ENCODE peak calls at places on chromosomes 11 and 22, in seven cellular contexts. I, A, G, Q, D, N and F are unnamed samples.

GRCh38 chr22:42294034-42294985 is 23.9 kb upstream of the TCF20 start:
- DNase-seq in I (peak), Q (peak), G (peak), A (peak), D (no peak), N (peak), F (peak)

GRCh38 chr11:126857860-126858808 is 142.4 kb downstream of the KIRREL3 start:
- DNase-seq in D (no peak), Q (no peak), I (peak), A (no peak), N (no peak), G (no peak), F (no peak)

GRCh38 chr11:120229451-120230424 is 10.2 kb upstream of the POU2F3 start:
- DNase-seq in Q (no peak), I (peak), N (peak), A (peak), G (peak), D (no peak), F (no peak)

GRCh38 chr11:66818231-66818955 is 24.8 kb upstream of the RCE1 start:
- DNase-seq in I (peak), G (no peak), D (no peak), Q (no peak), A (peak), N (no peak), F (no peak)

GRCh38 chr11:3169952-3170755 is 5.0 kb upstream of the OSBPL5 start:
- DNase-seq in A (no peak), G (no peak), N (no peak), Q (no peak), I (peak), D (no peak), F (no peak)

GRCh38 chr11:36296925-36297604 is 977 bp downstream of the PRR5L start:
- DNase-seq in D (no peak), Q (no peak), A (peak), G (no peak), N (peak), I (peak), F (no peak)

GRCh38 chr11:96113100-96113710 is 189.3 kb upstream of the MTMR2 start:
- DNase-seq in G (no peak), I (peak), N (peak), A (no peak), D (no peak), Q (no peak), F (no peak)

GRCh38 chr11:60859616-60860250 is 4.0 kb upstream of the PTGDR2 start:
- DNase-seq in Q (no peak), D (no peak), N (no peak), A (no peak), I (no peak), G (no peak), F (no peak)

GRCh38 chr11:117992620-117993019 is 6.4 kb downstream of the IL10RA start:
- DNase-seq in D (no peak), N (no peak), I (no peak), A (no peak), G (no peak), Q (no peak), F (no peak)

GRCh38 chr22:37823134-37823985 is at the start of gene GALR3:
- DNase-seq in G (no peak), Q (no peak), D (no peak), A (no peak), N (no peak), I (no peak), F (no peak)

GRCh38 chr11:105790841-105791240 is 181.0 kb downstream of the GRIA4 start:
- DNase-seq in A (no peak), Q (no peak), N (no peak), D (no peak), I (no peak), G (no peak), F (no peak)

GRCh38 chr11:14336507-14337503 is 22.2 kb downstream of the RRAS2 start:
- DNase-seq in Q (no peak), A (peak), G (peak), N (peak), D (no peak), I (peak), F (no peak)

GRCh38 chr11:111733009-111733408 is 33.2 kb downstream of the PPP2R1B start:
- DNase-seq in G (no peak), N (peak), D (no peak), Q (no peak), A (no peak), I (peak), F (no peak)

GRCh38 chr11:132772712-132773545 is 759.4 kb downstream of the OPCML start:
- DNase-seq in D (no peak), I (no peak), G (peak), A (no peak), Q (no peak), N (no peak), F (peak)

GRCh38 chr11:81449588-81450155 is 1284.0 kb downstream of the FAM181B start:
- DNase-seq in A (no peak), D (no peak), G (peak), N (no peak), Q (no peak), I (no peak), F (no peak)

GRCh38 chr11:18623707-18624106 is 10.4 kb downstream of the SPTY2D1 start:
- DNase-seq in A (no peak), G (no peak), I (no peak), D (no peak), Q (no peak), N (no peak), F (no peak)

GRCh38 chr11:69301491-69302401 is 7.8 kb downstream of the MYEOV start:
- DNase-seq in A (peak), I (peak), Q (no peak), N (peak), D (no peak), G (peak), F (no peak)

GRCh38 chr11:109940816-109941215 is 152.4 kb upstream of the ZC3H12C start:
- DNase-seq in G (peak), I (peak), D (no peak), Q (no peak), A (peak), N (peak), F (no peak)

GRCh38 chr11:88552377-88553029 is 215.0 kb upstream of the CTSC start:
- DNase-seq in N (peak), I (peak), D (peak), G (peak), Q (peak), A (peak), F (peak)

GRCh38 chr11:46248270-46249102 is 29.0 kb upstream of the CREB3L1 start:
- DNase-seq in Q (peak), G (peak), A (peak), D (no peak), N (peak), I (peak), F (no peak)

GRCh38 chr11:20277014-20277413 is 86.5 kb upstream of the HTATIP2 start:
- DNase-seq in A (no peak), I (no peak), G (no peak), Q (no peak), D (no peak), N (no peak), F (no peak)

GRCh38 chr11:20278727-20279126 is 84.8 kb upstream of the HTATIP2 start:
- DNase-seq in D (no peak), Q (no peak), I (no peak), A (no peak), G (no peak), N (no peak), F (no peak)

GRCh38 chr11:20275987-20276660 is 87.4 kb upstream of the HTATIP2 start:
- DNase-seq in D (no peak), G (no peak), A (no peak), I (no peak), N (no peak), Q (no peak), F (no peak)

GRCh38 chr11:20276661-20277000 is 86.9 kb upstream of the HTATIP2 start:
- DNase-seq in D (no peak), A (no peak), G (peak), I (no peak), N (no peak), Q (no peak), F (peak)

DNA sequence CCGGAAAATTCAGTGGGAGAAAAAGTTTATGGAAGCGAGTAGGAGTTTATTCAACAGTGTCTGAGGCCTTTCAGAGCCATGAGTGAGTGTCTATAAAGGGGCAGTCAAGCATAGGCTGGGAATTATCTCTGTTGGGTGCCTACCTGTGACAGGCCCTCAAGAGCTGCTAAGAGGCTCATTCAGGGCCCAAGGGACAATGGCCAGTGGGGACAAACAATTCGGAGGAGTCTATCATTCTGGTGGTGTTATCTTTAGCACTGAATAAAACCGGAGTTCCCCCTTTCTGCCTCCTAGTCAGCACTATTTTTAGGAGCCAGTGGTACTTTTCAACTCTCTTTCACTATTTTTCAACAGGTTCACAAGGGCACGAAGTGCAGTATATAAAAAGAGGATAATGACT is 89.5 kb upstream of the HTATIP2 start:
- DNase-seq in N (no peak), A (no peak), G (peak), Q (no peak), I (no peak), D (no peak), F (peak)
- H2BK120ac ChIP-seq in N (no peak), A (no peak), G (no peak), Q (no peak), I (no peak), D (no peak), F (no peak)

GRCh38 chr22:33743756-33744155 is 176.5 kb downstream of the LARGE1 start:
- DNase-seq in I (peak), N (no peak), G (no peak), D (no peak), A (no peak), Q (no peak), F (no peak)
- H3K23ac ChIP-seq in I (no peak), N (no peak), G (no peak), D (no peak), A (no peak), Q (no peak), F (no peak)

GRCh38 chr11:73216466-73216865 is 1.6 kb upstream of the P2RY2 start:
- DNase-seq in I (no peak), Q (no peak), N (no peak), G (no peak), D (no peak), A (no peak), F (no peak)
- H2BK120ac ChIP-seq in I (no peak), Q (no peak), N (no peak), G (no peak), D (no peak), A (no peak), F (no peak)

DNA sequence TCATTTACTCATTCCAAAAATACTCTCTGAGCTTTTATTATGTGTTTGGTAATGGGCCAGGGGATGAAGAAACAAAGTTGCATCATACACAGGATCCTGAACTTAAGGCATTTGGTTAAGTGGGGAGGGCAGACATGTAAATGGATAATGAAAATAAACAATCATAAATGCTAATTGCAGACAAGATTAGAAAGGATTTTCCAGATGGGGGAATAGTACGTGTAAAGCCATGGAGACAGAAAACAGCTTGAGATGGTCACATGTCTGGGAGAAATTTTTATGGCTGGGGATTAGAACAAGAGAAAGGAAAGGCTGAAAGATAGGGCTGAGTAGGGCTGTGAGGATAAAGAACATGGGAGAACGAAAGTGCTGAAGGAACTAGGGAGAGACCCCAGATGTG is 534.3 kb upstream of the LARGE1 start:
- DNase-seq in D (no peak), N (no peak), A (no peak), G (no peak), I (no peak), Q (no peak), F (no peak)
- H3K23ac ChIP-seq in D (no peak), N (no peak), A (no peak), G (no peak), I (no peak), Q (no peak), F (no peak)

GRCh38 chr22:24859587-24859986 is 53.6 kb downstream of the SGSM1 start:
- DNase-seq in N (no peak), I (no peak), D (no peak), Q (no peak), A (no peak), G (no peak), F (no peak)

GRCh38 chr22:24855794-24856193 is 49.8 kb downstream of the SGSM1 start:
- DNase-seq in I (no peak), D (no peak), A (no peak), Q (no peak), N (no peak), G (no peak), F (no peak)

DNA sequence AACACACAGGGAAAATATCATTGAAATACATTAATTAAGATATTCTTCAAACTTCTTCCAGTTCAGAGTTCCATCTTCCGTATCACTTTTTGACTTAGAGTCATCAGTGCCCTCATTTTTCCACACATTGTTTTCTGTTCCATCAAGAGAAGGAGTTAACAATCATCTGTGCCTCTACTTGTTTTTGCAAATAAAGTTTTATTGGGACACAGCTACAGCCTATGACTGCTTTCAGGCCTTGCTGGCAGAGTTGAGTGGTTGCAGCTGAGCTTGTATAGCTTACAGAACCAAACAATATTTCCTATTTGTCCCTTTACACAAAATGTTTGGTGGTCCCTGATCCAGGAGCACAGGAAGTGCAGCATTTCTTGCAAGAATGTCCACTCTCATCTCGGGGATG is 51.6 kb downstream of the SGSM1 start:
- DNase-seq in I (no peak), N (no peak), Q (no peak), G (no peak), A (no peak), D (no peak), F (no peak)
- H2BK120ac ChIP-seq in I (no peak), N (no peak), Q (no peak), G (no peak), A (no peak), D (no peak), F (no peak)

DNA sequence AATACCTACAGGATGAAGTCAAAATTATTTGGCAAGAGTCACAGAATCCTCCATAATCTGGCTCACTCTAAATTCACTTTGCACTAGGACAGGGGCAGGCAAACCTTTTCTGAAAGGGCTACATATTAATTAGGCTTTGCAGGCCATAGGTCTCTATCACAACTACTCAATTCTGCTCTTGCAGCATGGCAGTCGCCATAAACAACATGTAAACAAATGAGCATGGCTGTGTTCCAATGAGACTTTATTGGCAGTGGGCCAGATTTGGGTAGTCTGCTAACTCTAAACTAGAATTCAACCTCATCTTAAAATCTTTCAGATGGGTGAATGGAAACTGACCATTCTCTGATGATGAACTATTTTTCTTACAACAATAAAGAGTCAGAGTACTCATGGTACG is 5.8 kb downstream of the THRSP start:
- DNase-seq in N (peak), A (no peak), G (no peak), Q (no peak), D (no peak), I (no peak), F (no peak)
- H3K23ac ChIP-seq in N (no peak), A (no peak), G (no peak), Q (no peak), D (no peak), I (no peak), F (no peak)

DNA sequence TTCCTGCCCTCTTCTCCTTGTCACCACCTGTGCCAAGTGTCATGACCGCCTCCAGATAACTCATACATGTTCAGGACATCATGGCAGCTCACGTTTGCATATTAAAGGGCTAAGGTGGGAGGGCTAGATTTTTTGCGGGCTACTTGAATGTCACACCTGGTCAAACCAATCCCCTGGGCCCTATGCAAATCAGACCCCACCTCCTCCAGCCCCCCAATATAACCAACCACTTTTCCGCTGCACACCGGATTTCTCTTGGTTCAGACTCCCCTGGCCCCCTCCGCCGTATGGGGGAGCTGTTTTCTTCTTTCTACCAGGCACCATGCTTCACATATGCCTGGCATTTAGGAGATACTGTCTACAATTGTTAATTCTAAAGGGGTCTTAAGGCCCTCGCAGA is 12.6 kb downstream of the UPB1 start:
- DNase-seq in N (no peak), D (peak), G (no peak), A (no peak), Q (peak), I (no peak), F (no peak)
- H2BK120ac ChIP-seq in N (no peak), D (no peak), G (no peak), A (no peak), Q (no peak), I (no peak), F (no peak)

GRCh38 chr22:48853627-48854240 is 973.9 kb downstream of the BRD1 start:
- DNase-seq in Q (no peak), A (no peak), D (no peak), N (no peak), I (no peak), G (no peak), F (no peak)

GRCh38 chr22:48849513-48849912 is 978.2 kb downstream of the BRD1 start:
- DNase-seq in G (no peak), Q (no peak), I (no peak), A (no peak), D (no peak), N (no peak), F (no peak)

GRCh38 chr22:48849963-48850657 is 977.6 kb downstream of the BRD1 start:
- DNase-seq in A (no peak), N (no peak), G (no peak), Q (no peak), D (no peak), I (no peak), F (no peak)

GRCh38 chr22:48850658-48851287 is 976.9 kb downstream of the BRD1 start:
- DNase-seq in G (no peak), N (no peak), A (no peak), D (no peak), I (no peak), Q (no peak), F (no peak)

GRCh38 chr22:48851933-48852549 is 975.6 kb downstream of the BRD1 start:
- DNase-seq in Q (no peak), A (no peak), I (no peak), D (no peak), N (no peak), G (no peak), F (no peak)
- H3K23ac ChIP-seq in Q (no peak), A (no peak), I (no peak), D (no peak), N (no peak), G (no peak), F (no peak)